ENCODE peak calls at places on chromosomes 3 and 15, in eight cellular contexts. D is AG04450, J is thoracic aorta, N is GM23248, B is K562, L is tibial nerve, W is brain microvascular endothelial cell, S is dorsolateral prefrontal cortex. K is an unnamed sample.

GRCh38 chr3:151384741-151385174 is at the start of gene P2RY12:
- DNase-seq in W (no peak), L (no peak), N (no peak), D (no peak), B (no peak), S (no peak), J (no peak), K (no peak)

GRCh38 chr3:8278448-8278847 is 223.2 kb upstream of the LMCD1 start:
- DNase-seq in D (no peak), W (no peak), N (no peak), B (no peak), S (peak), J (no peak), L (no peak), K (no peak)

GRCh38 chr3:26840272-26840870 is 217.8 kb downstream of the LRRC3B start:
- DNase-seq in J (no peak), W (no peak), N (no peak), S (no peak), D (no peak), B (no peak), L (no peak), K (no peak)

GRCh38 chr15:61668444-61668843 is 391.8 kb downstream of the VPS13C start:
- DNase-seq in B (peak), S (no peak), N (no peak), J (no peak), D (no peak), W (no peak), L (no peak), K (no peak)

GRCh38 chr3:180306691-180307090 is 270.0 kb upstream of the PEX5L start:
- DNase-seq in J (no peak), S (peak), B (no peak), N (peak), D (no peak), W (no peak), L (no peak), K (no peak)

GRCh38 chr3:57127849-57128566 is 37.1 kb downstream of the IL17RD start:
- DNase-seq in N (peak), L (no peak), D (no peak), W (no peak), S (no peak), B (no peak), J (no peak), K (no peak)

GRCh38 chr3:170391108-170391507 is 27.6 kb upstream of the CLDN11 start:
- DNase-seq in L (no peak), N (no peak), J (no peak), B (no peak), W (no peak), D (no peak), S (no peak), K (no peak)

GRCh38 chr15:69539316-69539715 is 86.7 kb downstream of the RPLP1 start:
- DNase-seq in W (no peak), B (no peak), J (no peak), S (no peak), N (no peak), D (no peak), L (no peak), K (no peak)

GRCh38 chr3:123444023-123444422 is 4.9 kb downstream of the ADCY5 start:
- DNase-seq in B (no peak), D (no peak), J (no peak), N (peak), W (no peak), S (peak), L (no peak), K (no peak)

GRCh38 chr3:119240101-119240581 is 537 bp downstream of the B4GALT4 start:
- DNase-seq in W (no peak), L (no peak), J (no peak), D (no peak), S (peak), N (peak), B (peak), K (no peak)

GRCh38 chr15:63331456-63331855 is 50.2 kb downstream of the CA12 start:
- DNase-seq in L (no peak), W (peak), S (no peak), B (peak), N (no peak), J (no peak), D (no peak), K (no peak)

GRCh38 chr15:74384566-74385441 is 17.4 kb upstream of the CYP11A1 start:
- DNase-seq in D (no peak), S (no peak), W (no peak), B (no peak), N (peak), L (no peak), J (no peak), K (peak)

GRCh38 chr3:125386811-125387210 is 11.7 kb upstream of the ZNF148 start:
- DNase-seq in B (no peak), J (no peak), W (peak), N (peak), L (no peak), S (no peak), D (no peak), K (no peak)

GRCh38 chr3:62553811-62554210 is 180.5 kb upstream of the FEZF2 start:
- DNase-seq in N (no peak), J (no peak), D (no peak), B (no peak), W (no peak), L (no peak), S (no peak), K (no peak)

GRCh38 chr15:70415330-70415884 is 317.7 kb upstream of the TLE3 start:
- DNase-seq in L (no peak), J (no peak), N (no peak), D (no peak), W (no peak), B (no peak), S (no peak), K (no peak)

GRCh38 chr3:113753376-113753985 is 6.6 kb downstream of the ATP6V1A start:
- DNase-seq in L (no peak), D (no peak), S (no peak), J (no peak), N (no peak), B (no peak), W (no peak), K (no peak)

GRCh38 chr3:120182613-120183524 is 88.6 kb upstream of the GSK3B start:
- DNase-seq in L (no peak), S (no peak), W (peak), D (no peak), B (peak), J (no peak), N (peak), K (no peak)

GRCh38 chr3:194683431-194683830 is 2.3 kb upstream of the FAM43A start:
- DNase-seq in J (no peak), B (no peak), S (no peak), N (no peak), W (no peak), L (no peak), D (no peak), K (no peak)

GRCh38 chr3:72590732-72591192 is 257.5 kb downstream of the SHQ1 start:
- DNase-seq in N (no peak), W (no peak), L (no peak), S (no peak), D (no peak), J (no peak), B (no peak), K (no peak)

GRCh38 chr3:124860599-124860998 is 26.6 kb downstream of the ITGB5 start:
- DNase-seq in J (peak), B (no peak), D (peak), N (peak), W (peak), L (no peak), S (no peak), K (peak)

DNA sequence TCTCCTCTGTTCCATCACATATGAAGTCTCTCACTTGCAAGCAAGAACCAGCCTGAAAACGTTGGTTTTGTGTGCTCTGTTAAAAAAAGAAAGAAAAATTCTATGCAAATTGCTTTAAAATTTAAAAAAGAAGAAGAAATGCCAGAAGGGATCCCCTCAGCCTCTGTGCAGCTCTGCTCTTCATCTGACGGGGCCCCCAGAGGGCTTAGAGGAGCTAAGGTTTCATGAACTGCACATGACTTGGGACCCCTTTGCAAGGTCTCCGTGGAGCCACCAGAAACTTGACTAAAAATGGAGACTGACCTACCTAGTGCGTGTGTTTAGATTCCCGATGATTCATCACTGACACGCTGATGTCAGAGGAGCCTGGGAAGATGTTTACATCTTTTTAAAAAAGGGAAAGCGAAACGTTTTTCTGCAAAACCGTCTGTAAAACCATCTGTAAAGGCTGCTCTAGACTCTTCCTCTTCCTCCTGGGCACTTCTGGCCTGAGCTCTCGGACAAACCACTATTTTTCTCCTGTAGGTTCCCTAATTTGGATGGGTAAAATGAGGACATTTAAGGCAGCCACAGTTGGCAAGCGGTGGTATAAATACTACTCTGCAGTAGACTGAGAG is 67.1 kb upstream of the POLG start:
- DNase-seq in W (peak), N (peak), D (peak), S (no peak), L (no peak), B (no peak), J (no peak), K (no peak)
- H3K27ac ChIP-seq in W (no peak), N (no peak), D (no peak), S (peak), L (no peak), B (no peak), J (no peak), K (no peak)

DNA sequence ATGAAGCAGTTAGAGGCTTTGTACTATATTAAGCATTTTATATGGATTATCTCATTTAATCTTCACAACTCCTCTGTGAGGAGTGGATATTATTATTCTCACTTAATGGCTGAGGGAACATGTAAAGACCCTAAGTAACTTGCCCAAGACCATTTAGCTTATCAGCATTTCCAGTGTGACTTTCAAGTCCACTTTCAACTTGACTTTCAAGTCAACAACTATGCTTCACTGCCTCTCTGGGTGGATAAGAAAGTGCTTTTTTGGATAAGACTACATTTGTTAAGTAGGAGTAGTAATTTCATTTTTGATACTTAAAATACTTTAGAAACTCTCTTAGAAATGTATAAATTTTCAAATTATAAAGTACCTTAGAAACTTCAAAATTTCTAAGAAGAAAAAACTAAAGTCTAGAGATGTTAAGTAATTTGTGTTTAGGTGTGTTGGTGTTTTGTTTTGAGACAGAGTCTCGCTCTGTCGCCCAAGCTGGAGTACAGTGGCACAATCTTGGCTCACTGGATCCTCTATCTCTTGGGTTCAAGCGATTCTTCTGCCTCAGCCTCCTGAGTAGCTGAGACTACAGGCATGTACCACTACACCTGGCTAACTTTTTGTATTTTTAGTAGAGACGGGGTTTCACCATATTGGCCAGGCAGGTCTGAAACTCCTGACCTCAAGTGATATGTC is 71.8 kb downstream of the MINDY2 start:
- DNase-seq in N (no peak), S (no peak), W (no peak), B (peak), J (no peak), D (no peak), L (no peak), K (no peak)
- H3K4me3 ChIP-seq in N (no peak), S (no peak), W (no peak), B (no peak), J (no peak), D (no peak), L (no peak), K (no peak)

DNA sequence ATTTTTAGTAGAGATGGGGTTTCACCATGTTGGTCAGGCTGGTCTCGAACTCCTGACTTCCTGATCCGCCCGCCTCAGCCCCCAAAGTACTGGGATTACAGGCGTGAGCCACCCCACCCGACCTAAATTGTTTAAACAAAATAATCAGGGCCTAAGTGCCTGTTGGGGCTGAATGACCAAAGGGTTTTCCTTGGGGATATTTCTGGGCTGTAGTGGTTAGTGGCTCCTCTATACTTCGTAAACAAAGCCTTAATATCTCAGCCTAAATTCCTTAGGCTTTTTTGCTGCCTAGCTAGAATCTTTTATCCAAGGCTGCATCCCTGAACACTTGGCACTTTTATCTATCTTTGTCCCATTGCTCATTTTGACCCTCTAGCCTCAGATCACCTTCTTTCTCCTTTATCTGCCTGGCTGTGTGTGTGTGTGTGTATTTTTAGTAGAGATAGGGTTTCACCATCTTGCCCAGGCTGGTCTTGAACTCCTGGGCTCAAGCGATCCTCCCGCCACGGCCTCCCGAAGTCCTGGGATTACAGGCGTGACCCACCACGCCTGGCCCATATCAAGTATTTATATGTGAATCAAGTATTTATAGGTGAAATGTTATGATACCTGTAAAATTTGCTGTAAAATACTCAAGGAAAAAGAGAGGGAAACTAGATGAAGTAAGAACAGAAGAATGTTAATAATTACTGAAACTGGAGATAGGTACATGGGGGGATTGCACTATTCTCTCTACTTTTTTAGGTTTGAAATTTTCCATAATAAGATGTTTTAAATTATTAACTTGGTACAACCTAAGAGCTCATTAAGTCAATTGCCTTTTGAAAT is 1.8 kb downstream of the NUSAP1 start:
- DNase-seq in L (no peak), D (no peak), W (no peak), N (no peak), J (no peak), S (no peak), B (peak), K (no peak)
- H3K27ac ChIP-seq in L (no peak), D (no peak), W (no peak), N (no peak), J (no peak), S (no peak), B (peak), K (no peak)

GRCh38 chr3:24482306-24482705 is 12.3 kb downstream of the THRB start:
- DNase-seq in J (no peak), B (no peak), N (no peak), D (no peak), W (no peak), L (no peak), S (no peak), K (no peak)
- H3K4me3 ChIP-seq in J (no peak), B (no peak), N (no peak), D (no peak), W (no peak), L (no peak), S (no peak), K (no peak)

GRCh38 chr3:46944191-46944590 is 32.4 kb downstream of the CCDC12 start:
- DNase-seq in J (no peak), S (no peak), L (no peak), W (no peak), D (no peak), N (no peak), B (no peak), K (no peak)
- H3K27ac ChIP-seq in J (no peak), S (no peak), L (peak), W (no peak), D (no peak), N (no peak), B (peak), K (peak)

DNA sequence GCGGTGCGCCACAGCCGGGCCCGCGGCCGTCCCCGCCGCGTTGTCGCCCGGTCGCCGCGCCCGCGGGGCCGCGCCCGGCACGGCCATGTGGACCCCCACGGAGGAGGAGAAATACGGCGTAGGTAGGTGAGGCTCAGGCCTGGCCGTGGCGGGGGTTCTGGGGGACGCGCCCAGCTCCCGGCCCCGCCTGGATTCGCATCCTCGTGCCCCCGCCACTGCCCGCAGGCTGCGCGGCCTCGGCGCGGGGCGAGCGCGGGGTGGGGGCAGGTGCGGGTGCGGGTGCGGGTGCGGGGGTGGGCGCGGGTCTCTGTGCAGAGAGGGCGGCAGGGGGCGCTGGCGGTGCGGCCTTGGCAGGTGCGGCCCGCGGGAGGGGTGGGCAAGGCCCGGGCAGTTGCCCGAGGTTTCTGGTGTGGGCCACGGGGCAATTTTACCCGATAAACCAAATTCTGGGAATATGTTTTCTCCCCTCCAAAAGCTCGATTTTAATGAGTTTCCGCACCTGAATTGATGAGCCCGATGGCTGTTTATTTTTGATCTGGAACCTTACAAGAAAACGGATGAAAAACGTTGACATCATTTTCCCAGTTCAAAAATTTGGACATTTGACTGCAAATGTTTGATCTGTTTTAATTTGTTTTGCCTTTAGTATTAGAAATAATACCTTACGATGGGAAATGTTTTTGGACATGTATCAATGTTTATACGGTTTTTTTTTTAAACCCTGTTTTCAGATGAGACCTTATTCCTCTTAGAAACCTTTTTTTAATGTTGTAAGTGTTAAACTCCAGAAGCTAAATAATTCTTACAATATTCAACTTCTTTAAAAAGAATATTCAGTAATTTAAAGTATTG is 678 bp downstream of the DOCK3 start:
- DNase-seq in J (no peak), B (peak), L (no peak), S (peak), N (peak), D (no peak), W (no peak), K (no peak)
- H3K4me3 ChIP-seq in J (peak), B (peak), L (no peak), S (peak), N (peak), D (peak), W (no peak), K (peak)

GRCh38 chr3:71131385-71131871 is 452.1 kb downstream of the FOXP1 start:
- DNase-seq in W (no peak), D (no peak), J (no peak), B (no peak), S (no peak), L (no peak), N (no peak), K (no peak)

GRCh38 chr3:71135373-71136088 is 448.0 kb downstream of the FOXP1 start:
- DNase-seq in B (no peak), S (no peak), L (no peak), D (no peak), J (no peak), W (no peak), N (no peak), K (no peak)

GRCh38 chr3:71131893-71132314 is 451.6 kb downstream of the FOXP1 start:
- DNase-seq in L (no peak), J (no peak), S (no peak), B (no peak), N (no peak), W (no peak), D (no peak), K (no peak)

GRCh38 chr3:71132995-71133730 is 450.4 kb downstream of the FOXP1 start:
- DNase-seq in D (no peak), S (no peak), B (no peak), N (no peak), J (no peak), W (no peak), L (no peak), K (no peak)

DNA sequence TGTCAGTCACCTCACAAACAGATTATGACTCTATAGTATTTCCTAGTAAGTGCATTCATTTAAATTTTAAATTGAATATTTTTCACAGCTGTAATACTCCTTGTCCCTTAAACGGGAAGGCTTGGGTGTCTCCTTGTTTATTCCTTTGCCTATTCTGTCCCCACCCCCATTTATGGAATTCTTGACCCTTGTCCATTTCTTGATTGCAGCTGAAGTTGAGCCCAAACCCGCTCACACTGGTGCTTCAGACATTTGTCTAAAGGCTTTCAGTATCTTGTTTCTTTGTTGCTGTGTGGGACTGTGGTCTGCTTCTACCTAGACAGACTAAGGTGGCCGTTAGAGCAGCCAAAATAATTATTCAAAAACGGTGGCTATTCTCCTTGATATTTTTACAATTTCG is 449.7 kb downstream of the FOXP1 start:
- DNase-seq in L (no peak), J (no peak), W (no peak), N (no peak), D (no peak), S (no peak), B (no peak), K (no peak)
- H3K27ac ChIP-seq in L (no peak), J (peak), W (no peak), N (no peak), D (no peak), S (no peak), B (no peak), K (no peak)

DNA sequence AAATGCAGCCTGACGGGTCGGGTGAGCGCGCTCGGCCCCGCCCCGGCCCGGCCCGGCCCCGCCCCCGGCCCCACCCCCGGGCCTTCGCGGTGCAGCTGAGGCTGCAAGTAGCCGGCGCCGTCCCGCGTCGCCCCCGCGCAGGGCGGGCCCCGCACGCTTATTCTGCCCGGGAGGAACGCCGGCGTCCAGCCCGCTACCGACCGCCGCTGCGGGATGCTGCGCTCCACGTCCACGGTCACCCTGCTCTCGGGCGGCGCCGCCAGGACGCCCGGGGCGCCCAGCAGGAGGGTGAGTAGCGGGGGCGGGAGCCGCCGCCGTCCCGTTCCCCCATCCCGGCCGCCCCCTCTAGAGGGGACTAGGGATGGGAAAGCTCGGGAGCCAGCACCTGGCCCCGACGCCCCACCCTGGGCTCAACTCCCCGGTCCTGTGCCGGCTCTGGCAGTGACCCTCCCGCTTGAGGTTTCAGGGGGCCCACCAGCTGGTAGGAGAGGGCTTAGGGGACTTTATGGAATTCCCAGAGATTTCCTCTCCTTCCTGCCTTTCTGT is at the start of gene MYZAP:
- DNase-seq in N (peak), D (no peak), S (no peak), B (peak), W (no peak), L (no peak), J (no peak), K (peak)
- H3K4me3 ChIP-seq in N (peak), D (peak), S (peak), B (peak), W (peak), L (peak), J (peak), K (peak)